ENCODE peak calls at places on chromosomes 11 and 22, in seven cellular contexts. O is fibroblast of lung; I is lung; K is aorta; J is sigmoid colon; B is A549; Z is CD8-positive, alpha-beta T cell. T is an unnamed sample.

GRCh38 chr22:36395922-36396321 is 8.2 kb upstream of the MYH9 start:
- DNase-seq in O (no peak), I (no peak), K (no peak), J (no peak), B (peak; percentile 54), Z (no peak), T (no peak)

GRCh38 chr11:35330924-35331323 is 88.4 kb downstream of the SLC1A2 start:
- DNase-seq in O (no peak), I (no peak), K (no peak), J (no peak), B (no peak), Z (peak; percentile 77), T (no peak)

GRCh38 chr11:14904745-14905103 is 12.7 kb upstream of the CYP2R1 start:
- DNase-seq in O (peak; percentile 75), I (peak; percentile 83), K (peak; percentile 92), J (peak; percentile 88), B (peak; percentile 58), Z (peak; percentile 92), T (peak; percentile 86)

GRCh38 chr22:25497269-25497668 is 67.2 kb upstream of the GRK3 start:
- DNase-seq in O (no peak), I (no peak), K (no peak), J (no peak), B (no peak), Z (no peak), T (no peak)

GRCh38 chr11:7664867-7665266 is 8.4 kb downstream of the CYB5R2 start:
- DNase-seq in O (no peak), I (no peak), K (no peak), J (no peak), B (no peak), Z (no peak), T (no peak)

GRCh38 chr11:44403587-44404322 is 93.8 kb upstream of the ALX4 start:
- DNase-seq in O (no peak), I (no peak), K (no peak), J (no peak), B (no peak), Z (no peak), T (no peak)

GRCh38 chr11:78292109-78292803 is 103.5 kb downstream of the USP35 start:
- DNase-seq in O (no peak), I (peak; percentile 36), K (no peak), J (no peak), B (no peak), Z (no peak), T (no peak)

GRCh38 chr11:75813622-75814039 is 1.4 kb upstream of the UVRAG start:
- DNase-seq in O (no peak), I (no peak), K (no peak), J (no peak), B (no peak), Z (no peak), T (no peak)

GRCh38 chr11:121426476-121427454 is 25.3 kb upstream of the SORL1 start:
- DNase-seq in O (no peak), I (no peak), K (peak; percentile 64), J (peak; percentile 67), B (peak; percentile 13), Z (peak; percentile 76), T (peak; percentile 71)

GRCh38 chr11:61315260-61315659 is 17.6 kb downstream of the DDB1 start:
- DNase-seq in O (no peak), I (no peak), K (no peak), J (no peak), B (no peak), Z (no peak), T (no peak)

GRCh38 chr22:40273319-40273718 is 73.0 kb upstream of the ADSL start:
- DNase-seq in O (no peak), I (no peak), K (no peak), J (no peak), B (no peak), Z (no peak), T (no peak)

GRCh38 chr11:114399490-114399889 is 821 bp downstream of the C11orf71 start:
- DNase-seq in O (no peak), I (no peak), K (no peak), J (no peak), B (no peak), Z (no peak), T (no peak)

GRCh38 chr22:46007848-46008261 is 30.9 kb upstream of the WNT7B start:
- DNase-seq in O (peak; percentile 90), I (peak; percentile 67), K (peak; percentile 91), J (peak; percentile 96), B (no peak), Z (no peak), T (no peak)

GRCh38 chr22:49010901-49011300 is 816.8 kb downstream of the BRD1 start:
- DNase-seq in O (no peak), I (no peak), K (peak; percentile 44), J (peak; percentile 32), B (no peak), Z (no peak), T (peak; percentile 27)

GRCh38 chr11:27635567-27636037 is 64.7 kb downstream of the BDNF start:
- DNase-seq in O (peak; percentile 1), I (no peak), K (no peak), J (no peak), B (no peak), Z (no peak), T (no peak)

DNA sequence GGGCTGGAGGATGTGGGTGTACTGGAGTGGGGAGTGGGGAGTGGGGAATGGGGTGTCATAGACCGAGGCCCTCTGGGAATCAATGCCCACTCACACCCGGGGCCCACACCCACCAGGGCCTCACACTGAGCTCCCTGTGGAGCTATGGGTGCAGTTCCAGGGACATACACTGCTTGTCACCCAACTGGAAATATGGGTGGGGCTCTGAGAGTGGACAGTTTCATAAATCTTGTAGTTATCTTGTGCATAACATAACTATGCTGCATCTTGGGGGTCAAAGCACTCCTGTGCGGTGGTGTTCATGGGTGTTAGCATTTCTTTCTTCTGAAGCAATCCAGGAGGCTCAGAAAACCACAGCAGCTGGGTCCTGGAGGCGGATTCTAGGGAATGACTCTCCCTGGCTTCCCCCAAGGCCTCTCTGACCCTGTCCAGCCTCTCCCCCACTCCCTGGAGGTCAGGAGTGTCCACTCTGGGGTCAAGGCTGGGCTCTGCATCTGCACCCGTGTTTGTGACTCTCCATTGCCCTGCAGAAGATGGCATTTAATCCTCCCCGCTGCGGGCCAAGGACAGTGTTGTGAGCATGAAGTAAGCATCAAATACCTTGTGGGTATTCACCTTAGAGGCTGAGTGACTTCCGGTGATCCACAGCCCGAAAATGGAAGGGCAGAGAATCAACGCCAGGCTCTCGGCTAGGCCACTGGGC is 172.5 kb downstream of the CTTN start:
- DNase-seq in O (no peak), I (no peak), K (peak; percentile 21), J (no peak), B (no peak), Z (no peak), T (no peak)
- H3K9me3 ChIP-seq in O (no peaks in the 10 kb centered on the region), I (no peaks in the 10 kb centered on the region), K (no peaks in the 10 kb centered on the region), J (no peaks in the 10 kb centered on the region), B (no peaks in the 10 kb centered on the region), Z (no peaks in the 10 kb centered on the region), T (no peaks in the 10 kb centered on the region)

GRCh38 chr11:103433976-103434375 is 324.8 kb downstream of the DYNC2H1 start:
- DNase-seq in O (peak; percentile 35), I (no peak), K (no peak), J (no peak), B (no peak), Z (no peak), T (no peak)

GRCh38 chr11:103436131-103436770 is 327.0 kb downstream of the DYNC2H1 start:
- DNase-seq in O (no peak), I (no peak), K (no peak), J (no peak), B (no peak), Z (no peak), T (no peak)

GRCh38 chr11:103433380-103433779 is 324.2 kb downstream of the DYNC2H1 start:
- DNase-seq in O (peak; percentile 91), I (no peak), K (no peak), J (no peak), B (no peak), Z (no peak), T (no peak)
- H3K27ac ChIP-seq in O (no peak overlapping the region), I (no peak overlapping the region), K (no peak overlapping the region), J (no peak overlapping the region), B (no peak overlapping the region), Z (no peak overlapping the region), T (no peak overlapping the region)

GRCh38 chr11:11407738-11408084 is 54.7 kb upstream of the CSNK2A3 start:
- DNase-seq in O (no peak), I (no peak), K (no peak), J (no peak), B (no peak), Z (no peak), T (no peak)

GRCh38 chr11:11408436-11409221 is 55.6 kb upstream of the CSNK2A3 start:
- DNase-seq in O (no peak), I (no peak), K (no peak), J (no peak), B (no peak), Z (no peak), T (no peak)

GRCh38 chr11:11410626-11411025 is 57.6 kb upstream of the CSNK2A3 start:
- DNase-seq in O (no peak), I (no peak), K (no peak), J (no peak), B (no peak), Z (no peak), T (no peak)

GRCh38 chr11:11409916-11410315 is 56.9 kb upstream of the CSNK2A3 start:
- DNase-seq in O (no peak), I (no peak), K (no peak), J (no peak), B (no peak), Z (no peak), T (no peak)

DNA sequence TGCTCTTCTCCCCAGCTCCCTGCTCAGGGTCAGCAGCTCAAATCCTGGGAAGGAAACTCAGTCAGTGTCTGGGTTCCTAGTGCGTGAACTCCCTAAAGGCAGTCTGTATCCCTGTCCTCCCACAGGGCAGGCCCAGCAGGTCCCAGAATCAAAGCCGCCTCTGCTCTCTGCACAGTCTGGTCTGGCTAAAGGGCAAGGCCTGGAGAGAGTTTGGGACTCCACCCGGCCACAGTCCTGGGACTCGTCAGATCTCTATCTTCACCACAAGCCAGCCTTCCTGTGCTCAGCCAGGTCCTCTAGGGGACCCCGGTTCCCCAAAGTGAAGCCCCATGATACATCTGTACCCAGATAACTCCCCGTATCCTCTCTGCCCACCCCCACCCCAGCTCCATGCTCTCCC is 56.2 kb upstream of the CSNK2A3 start:
- DNase-seq in O (no peak), I (no peak), K (no peak), J (no peak), B (no peak), Z (no peak), T (no peak)
- H3K9me3 ChIP-seq in O (no peaks in the 10 kb centered on the region), I (no peaks in the 10 kb centered on the region), K (no peaks in the 10 kb centered on the region), J (no peaks in the 10 kb centered on the region), B (no peaks in the 10 kb centered on the region), Z (no peaks in the 10 kb centered on the region), T (no peaks in the 10 kb centered on the region)

DNA sequence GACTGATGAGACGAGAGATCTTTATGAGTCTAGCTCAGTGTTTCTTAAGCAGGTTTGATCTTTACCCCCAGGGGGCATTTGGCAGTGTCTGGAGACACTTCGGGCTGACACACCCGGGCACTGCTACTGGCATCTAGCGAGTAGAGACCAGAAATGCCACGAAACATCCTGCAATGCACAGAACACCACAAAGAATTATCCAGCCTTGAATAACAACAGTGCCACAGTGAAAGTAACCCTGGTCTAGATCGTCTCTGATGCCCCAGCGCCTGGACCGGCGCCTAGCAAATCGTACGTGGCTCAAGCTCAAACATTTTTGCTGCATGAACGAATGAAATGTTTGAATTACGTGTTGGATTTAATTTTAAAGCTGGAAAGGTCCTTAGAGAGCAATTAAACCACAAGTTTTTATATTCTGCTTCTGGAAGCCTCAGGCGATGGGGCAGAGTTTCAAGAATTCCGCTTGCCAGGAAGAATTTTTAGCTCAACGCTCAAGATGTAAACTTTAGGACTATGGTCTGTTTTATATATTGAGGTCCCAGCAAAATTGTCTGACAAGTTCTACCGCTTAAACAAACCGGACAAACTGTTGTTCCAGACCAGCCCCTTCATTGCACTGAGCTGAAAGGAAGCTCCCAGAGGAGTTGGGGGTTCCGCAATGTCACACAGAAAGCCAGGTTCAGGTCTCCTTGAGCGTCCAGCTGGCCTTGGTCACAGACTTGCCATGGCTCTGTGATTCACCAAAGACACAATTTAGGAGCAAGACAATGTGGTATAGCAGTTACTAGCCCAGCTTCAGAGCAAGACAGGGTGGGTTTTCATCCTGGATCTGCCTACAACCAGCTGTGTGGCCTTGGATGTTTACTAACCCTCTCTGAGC is 44.2 kb upstream of the SMTN start:
- DNase-seq in O (peak; percentile 65), I (no peak), K (peak; percentile 74), J (peak; percentile 90), B (no peak), Z (no peak), T (no peak)
- H3K27ac ChIP-seq in O (peak overlapping the region; percentile 44), I (peak overlapping the region; percentile 45), K (peak overlapping the region; percentile 31), J (peak overlapping the region; percentile 92), B (peak overlapping the region; percentile 17), Z (no peak overlapping the region), T (peak overlapping the region; percentile 36)